ENCODE peak calls at places on chromosomes 12 and 14, in five cellular contexts. G is H1, O is A549, C is K562, A is HepG2. M is an unnamed sample.

GRCh38 chr12:131056626-131057025 is 102.9 kb downstream of the ADGRD1 start:
- DNase-seq in A (no peak), O (no peak), G (no peak), C (no peak), M (no peak)

GRCh38 chr12:53551889-53552291 is 44.6 kb upstream of the NPFF start:
- DNase-seq in G (no peak), O (no peak), A (no peak), C (no peak), M (no peak)

GRCh38 chr14:61662437-61663311 is 32.6 kb upstream of the HIF1A start:
- DNase-seq in A (peak), G (no peak), C (peak), O (peak), M (peak)

GRCh38 chr14:92644166-92644565 is 104.3 kb downstream of the LGMN start:
- DNase-seq in G (no peak), O (no peak), C (no peak), A (no peak), M (peak)

GRCh38 chr12:117193903-117194302 is 3.6 kb upstream of the FBXO21 start:
- DNase-seq in O (no peak), G (no peak), C (no peak), A (no peak), M (no peak)

GRCh38 chr12:133203344-133204263 is 22.3 kb downstream of the ZNF268 start:
- DNase-seq in A (no peak), C (no peak), G (no peak), O (no peak), M (peak)

GRCh38 chr14:53836546-53836945 is 120.1 kb downstream of the BMP4 start:
- DNase-seq in O (no peak), C (no peak), A (no peak), G (no peak), M (no peak)

GRCh38 chr14:66000771-66001170 is 485.4 kb upstream of the CCDC196 start:
- DNase-seq in A (no peak), O (no peak), C (no peak), G (no peak), M (no peak)

GRCh38 chr12:88946377-88946997 is 366.2 kb upstream of the KITLG start:
- DNase-seq in A (no peak), G (no peak), O (no peak), C (no peak), M (peak)

GRCh38 chr12:78759387-78759786 is 105.2 kb upstream of the SYT1 start:
- DNase-seq in G (no peak), C (no peak), A (peak), O (no peak), M (peak)

GRCh38 chr14:96246535-96246839 is 9.5 kb upstream of the BDKRB1 start:
- DNase-seq in A (no peak), G (no peak), C (no peak), O (peak), M (peak)
- TF ChIP-seq MAFK in A (no peak), G (no peak), C (no peak), O (no peak), M (peak)

DNA sequence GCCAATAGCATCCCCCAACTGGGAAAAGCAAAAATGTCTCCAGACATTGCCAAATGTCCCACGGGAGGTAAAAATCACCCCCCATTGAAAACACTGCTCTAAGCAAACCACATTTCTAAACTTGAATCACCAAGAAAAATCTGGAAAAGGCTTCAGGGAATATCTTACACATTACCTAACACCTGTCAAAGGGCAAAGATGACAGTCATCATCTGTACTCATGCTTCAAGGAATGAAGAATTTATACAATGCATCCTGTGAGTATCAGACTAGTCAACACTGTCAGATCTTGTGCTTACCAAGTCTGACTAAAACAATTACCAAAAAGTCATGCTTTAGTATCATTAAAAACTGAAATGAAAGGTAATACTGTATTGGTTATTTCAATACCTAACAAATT is 161.6 kb upstream of the SOX5 start:
- DNase-seq in A (no peak), C (no peak), G (no peak), O (no peak), M (peak)
- TF ChIP-seq MAFK in A (no peak), C (no peak), G (no peak), O (no peak), M (no peak)

DNA sequence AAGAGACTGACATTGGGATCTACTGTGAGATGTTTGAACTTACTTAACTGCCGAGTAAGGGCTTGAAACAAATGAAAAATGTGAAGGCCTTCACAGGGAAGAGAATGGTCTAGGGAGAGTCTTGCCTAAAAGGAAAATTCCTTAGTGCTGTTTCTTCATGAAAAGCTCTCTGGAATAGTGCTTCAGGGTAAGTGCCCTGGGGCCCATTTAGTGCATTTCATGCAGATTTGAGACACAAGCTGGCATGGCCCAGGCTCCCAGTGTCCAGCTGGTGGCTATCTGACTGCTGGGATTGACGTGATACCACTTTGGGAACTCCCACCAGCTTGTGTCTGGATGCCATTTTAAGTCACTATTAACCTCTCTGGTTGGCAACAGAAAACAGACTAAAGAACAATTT is 26.9 kb downstream of the BEST3 start:
- DNase-seq in C (no peak), O (no peak), G (no peak), A (no peak), M (no peak)
- TF ChIP-seq MAFK in C (no peak), O (no peak), G (no peak), A (no peak), M (no peak)

GRCh38 chr14:24440606-24441399 is 1.8 kb downstream of the SDR39U1 start:
- DNase-seq in C (no peak), G (no peak), O (no peak), A (no peak), M (no peak)

GRCh38 chr14:24441904-24442239 is 704 bp downstream of the SDR39U1 start:
- DNase-seq in A (no peak), O (peak), G (no peak), C (no peak), M (peak)

GRCh38 chr14:24442240-24443052 is at the start of gene SDR39U1:
- DNase-seq in O (peak), A (peak), C (peak), G (peak), M (peak)

GRCh38 chr14:24441485-24441884 is 1.1 kb downstream of the SDR39U1 start:
- DNase-seq in C (no peak), O (no peak), G (no peak), A (no peak), M (no peak)

DNA sequence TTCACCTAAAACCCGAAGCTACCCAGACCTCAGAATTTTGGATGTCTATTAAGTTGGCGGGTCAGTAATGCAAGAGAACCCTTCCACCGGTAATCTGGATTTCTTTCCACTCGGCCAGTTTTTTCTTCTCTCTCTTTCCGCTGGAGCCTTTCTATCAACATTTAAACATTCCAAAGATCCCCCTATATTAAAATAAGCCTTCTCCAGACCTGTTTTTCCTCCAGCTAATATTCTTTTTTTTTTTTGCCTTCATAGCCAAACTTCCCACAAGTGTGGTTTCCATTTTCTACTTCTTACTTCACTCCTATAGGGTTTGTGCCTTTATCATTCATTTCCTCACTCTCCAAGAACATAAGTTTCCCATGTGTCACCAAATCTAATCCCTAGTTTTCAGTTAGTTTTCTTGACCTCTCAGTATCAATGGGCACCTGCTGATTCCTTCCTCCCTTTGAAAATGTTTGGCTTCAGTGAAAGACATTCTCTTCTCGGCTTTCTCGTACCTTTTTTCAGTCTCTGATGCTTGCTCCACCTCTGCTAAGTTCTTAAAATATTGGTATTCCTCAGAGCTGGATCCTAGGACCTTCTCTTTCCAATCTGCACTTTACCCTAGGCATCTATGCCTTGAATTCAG is 592 bp upstream of the SDR39U1 start:
- DNase-seq in C (no peak), O (no peak), G (no peak), A (no peak), M (no peak)
- TF ChIP-seq MAFK in C (no peak), O (no peak), G (no peak), A (no peak), M (no peak)

GRCh38 chr14:91354979-91355685 is 62.5 kb downstream of the CCDC88C start:
- DNase-seq in A (no peak), G (peak), O (peak), C (peak), M (no peak)
- TF ChIP-seq MAFK in A (no peak), G (no peak), O (no peak), C (no peak), M (no peak)